ENCODE peak calls at places on chromosomes 3 and 15, in four cellular contexts. Z, B, G and Y are unnamed samples.

GRCh38 chr3:45986303-45986982 is 9.2 kb downstream of the FYCO1 start:
- DNase-seq in B (no peak), G (no peak), Z (no peak), Y (no peak)

GRCh38 chr3:189721873-189722665 is 90.9 kb downstream of the TP63 start:
- DNase-seq in G (no peak), Z (no peak), B (no peak), Y (no peak)

GRCh38 chr3:174620138-174620537 is 239.0 kb upstream of the NAALADL2 start:
- DNase-seq in B (no peak), Z (no peak), G (no peak), Y (no peak)

GRCh38 chr3:15982667-15983145 is 184.9 kb upstream of the ANKRD28 start:
- DNase-seq in Z (no peak), B (peak), G (no peak), Y (no peak)

GRCh38 chr3:153621988-153622387 is 460.0 kb downstream of the RAP2B start:
- DNase-seq in B (no peak), G (no peak), Z (no peak), Y (no peak)

GRCh38 chr3:28867836-28868235 is 413.0 kb upstream of the RBMS3 start:
- DNase-seq in B (no peak), G (peak), Z (no peak), Y (no peak)

GRCh38 chr3:127738192-127738840 is 65.6 kb downstream of the ABTB1 start:
- DNase-seq in Z (no peak), G (no peak), B (no peak), Y (no peak)

GRCh38 chr15:82118040-82118439 is 72.2 kb upstream of the MEX3B start:
- DNase-seq in Z (no peak), B (no peak), G (no peak), Y (no peak)

GRCh38 chr3:16088496-16088895 is 86.0 kb upstream of the GALNT15 start:
- DNase-seq in B (no peak), Z (no peak), G (no peak), Y (no peak)